ENCODE peak calls at places on chromosomes 13 and 19, in seven cellular contexts. R is activated effector memory CD4-positive, alpha-beta T cell treated with anti-CD3 and anti-CD28 coated beads, Interleukin-2, amount 50 U/mL, for 16 hours; B is stimulated activated CD8-positive, alpha-beta memory T cell treated with anti-CD3 and anti-CD28 coated beads, Interleukin-12 subunit alpha, Interleukin-12 subunit beta, amount 100 ng/mL, for 4 hours; D is H54; O is endothelial cell; Y is NCI-H146; K is NCI-H460. I is an unnamed sample.

GRCh38 chr19:34428549-34429285 is 536 bp downstream of the UBA2 start:
- DNase-seq in R (peak), B (no peak), D (peak), O (peak), Y (peak), K (no peak), I (peak)

GRCh38 chr13:27270594-27271520 is at the start of gene RASL11A:
- DNase-seq in R (peak), B (peak), D (peak), O (peak), Y (peak), K (peak), I (peak)

GRCh38 chr13:33312150-33312908 is 26.8 kb upstream of the STARD13 start:
- DNase-seq in R (no peak), B (no peak), D (no peak), O (no peak), Y (no peak), K (no peak), I (peak)

GRCh38 chr13:48707405-48707804 is 53.7 kb downstream of the CYSLTR2 start:
- DNase-seq in R (no peak), B (no peak), D (no peak), O (no peak), Y (no peak), K (no peak), I (no peak)

GRCh38 chr13:99086149-99086868 is 108.4 kb upstream of the DOCK9 start:
- DNase-seq in R (peak), B (peak), D (peak), O (peak), Y (peak), K (peak), I (peak)

GRCh38 chr19:19587776-19588175 is 30.7 kb downstream of the PBX4 start:
- DNase-seq in R (no peak), B (no peak), D (no peak), O (no peak), Y (no peak), K (no peak), I (peak)

GRCh38 chr19:47644743-47645499 is 36.0 kb downstream of the BICRA start:
- DNase-seq in R (no peak), B (no peak), D (no peak), O (no peak), Y (peak), K (no peak), I (peak)

GRCh38 chr19:55384576-55385235 is 614 bp upstream of the TMEM238 start:
- DNase-seq in R (peak), B (no peak), D (no peak), O (no peak), Y (peak), K (no peak), I (peak)

GRCh38 chr13:21852043-21852442 is 181.2 kb downstream of the FGF9 start:
- DNase-seq in R (no peak), B (no peak), D (no peak), O (no peak), Y (no peak), K (no peak), I (no peak)

GRCh38 chr13:51271528-51272070 is 49.4 kb downstream of the FAM124A start:
- DNase-seq in R (no peak), B (no peak), D (no peak), O (no peak), Y (no peak), K (no peak), I (no peak)

I was measured in NCI-H69.